ENCODE peak calls at places on chromosomes 13 and 19, in seven cellular contexts. Q, M, Y, O, E, T and S are unnamed samples.

GRCh38 chr19:18660051-18660910 is 23.2 kb upstream of the CRTC1 start:
- DNase-seq in Q (peak), M (no peak), Y (no peak), O (no peak), E (no peak), T (no peak), S (no peak)

GRCh38 chr13:111153977-111154332 is 38.8 kb downstream of the ARHGEF7 start:
- DNase-seq in Q (no peak), M (peak), Y (peak), O (peak), E (no peak), T (peak), S (no peak)

GRCh38 chr19:5060591-5061339 is 91.9 kb downstream of the KDM4B start:
- DNase-seq in Q (no peak), M (no peak), Y (no peak), O (peak), E (no peak), T (no peak), S (no peak)

GRCh38 chr19:29526730-29527499 is 1.1 kb downstream of the VSTM2B start:
- DNase-seq in Q (no peak), M (no peak), Y (no peak), O (peak), E (peak), T (peak), S (no peak)

GRCh38 chr19:46571495-46571894 is 29.6 kb upstream of the CALM3 start:
- DNase-seq in Q (no peak), M (peak), Y (no peak), O (no peak), E (peak), T (no peak), S (no peak)

GRCh38 chr19:461664-462551 is 1.1 kb upstream of the SHC2 start:
- DNase-seq in Q (no peak), M (peak), Y (peak), O (peak), E (peak), T (peak), S (no peak)

GRCh38 chr13:109743706-109744453 is 42.5 kb downstream of the IRS2 start:
- DNase-seq in Q (no peak), M (no peak), Y (no peak), O (no peak), E (no peak), T (peak), S (no peak)

GRCh38 chr13:26518433-26519084 is 38.9 kb upstream of the WASF3 start:
- DNase-seq in Q (no peak), M (no peak), Y (no peak), O (no peak), E (no peak), T (no peak), S (no peak)

GRCh38 chr13:25489238-25489637 is 117.5 kb downstream of the ATP8A2 start:
- DNase-seq in Q (no peak), M (no peak), Y (no peak), O (no peak), E (no peak), T (no peak), S (no peak)

GRCh38 chr13:26458196-26458734 is 99.2 kb upstream of the WASF3 start:
- DNase-seq in Q (no peak), M (no peak), Y (no peak), O (no peak), E (no peak), T (no peak), S (no peak)

GRCh38 chr13:20174656-20175405 is 14.0 kb upstream of the GJA3 start:
- DNase-seq in Q (peak), M (peak), Y (peak), O (no peak), E (no peak), T (no peak), S (no peak)

GRCh38 chr19:1848399-1849131 is at the start of gene REXO1:
- DNase-seq in Q (peak), M (peak), Y (peak), O (peak), E (peak), T (peak), S (peak)

GRCh38 chr13:47843005-47843404 is 158.1 kb downstream of the SUCLA2 start:
- DNase-seq in Q (no peak), M (no peak), Y (no peak), O (no peak), E (no peak), T (no peak), S (no peak)

GRCh38 chr13:40109324-40109958 is 454.0 kb downstream of the COG6 start:
- DNase-seq in Q (no peak), M (no peak), Y (no peak), O (no peak), E (no peak), T (no peak), S (peak)

GRCh38 chr13:49225358-49226042 is 5.4 kb downstream of the MLNR start:
- DNase-seq in Q (no peak), M (peak), Y (no peak), O (no peak), E (no peak), T (no peak), S (no peak)

GRCh38 chr13:26601669-26602068 is 44.2 kb downstream of the WASF3 start:
- DNase-seq in Q (no peak), M (no peak), Y (no peak), O (no peak), E (no peak), T (no peak), S (no peak)

GRCh38 chr13:110685305-110685704 is 20.6 kb downstream of the CARS2 start:
- DNase-seq in Q (no peak), M (no peak), Y (no peak), O (no peak), E (no peak), T (no peak), S (no peak)

GRCh38 chr13:73708393-73708985 is 425.7 kb downstream of the KLF12 start:
- DNase-seq in Q (peak), M (peak), Y (no peak), O (no peak), E (peak), T (peak), S (peak)

GRCh38 chr13:44388427-44388826 is 14.8 kb downstream of the SERP2 start:
- DNase-seq in Q (no peak), M (peak), Y (no peak), O (no peak), E (no peak), T (no peak), S (no peak)

GRCh38 chr19:46730187-46730586 is 13.3 kb upstream of the PRKD2 start:
- DNase-seq in Q (no peak), M (no peak), Y (no peak), O (no peak), E (no peak), T (no peak), S (no peak)

GRCh38 chr13:33537691-33538090 is 252.1 kb upstream of the STARD13 start:
- DNase-seq in Q (no peak), M (no peak), Y (no peak), O (no peak), E (no peak), T (no peak), S (no peak)

GRCh38 chr13:30763786-30764440 is 28.6 kb downstream of the ALOX5AP start:
- DNase-seq in Q (no peak), M (no peak), Y (no peak), O (no peak), E (no peak), T (no peak), S (no peak)

GRCh38 chr19:1270168-1270853 is 1.2 kb downstream of the CIRBP start:
- DNase-seq in Q (no peak), M (no peak), Y (no peak), O (no peak), E (no peak), T (no peak), S (no peak)

GRCh38 chr19:50357178-50358100 is 8.0 kb downstream of the NAPSA start:
- DNase-seq in Q (peak), M (peak), Y (peak), O (peak), E (peak), T (peak), S (peak)

GRCh38 chr19:42111811-42112210 is 20.4 kb downstream of the POU2F2 start:
- DNase-seq in Q (no peak), M (no peak), Y (no peak), O (no peak), E (no peak), T (no peak), S (no peak)

GRCh38 chr19:28294395-28294794 is 918.6 kb downstream of the UQCRFS1 start:
- DNase-seq in Q (no peak), M (no peak), Y (no peak), O (no peak), E (no peak), T (no peak), S (no peak)

GRCh38 chr13:64248371-64249065 is 2832.9 kb upstream of the PCDH20 start:
- DNase-seq in Q (no peak), M (no peak), Y (no peak), O (no peak), E (no peak), T (no peak), S (no peak)

GRCh38 chr13:101258509-101258908 is 157.8 kb downstream of the NALCN start:
- DNase-seq in Q (no peak), M (no peak), Y (no peak), O (no peak), E (no peak), T (no peak), S (no peak)

GRCh38 chr13:113499936-113500335 is 9.4 kb upstream of the DCUN1D2 start:
- DNase-seq in Q (no peak), M (no peak), Y (no peak), O (no peak), E (no peak), T (no peak), S (no peak)

GRCh38 chr19:44684892-44685847 is 13.8 kb upstream of the CEACAM16 start:
- DNase-seq in Q (no peak), M (peak), Y (peak), O (no peak), E (no peak), T (no peak), S (no peak)

GRCh38 chr19:19445911-19446361 is 40.5 kb downstream of the GATAD2A start:
- DNase-seq in Q (no peak), M (no peak), Y (no peak), O (no peak), E (no peak), T (no peak), S (peak)

GRCh38 chr19:3767050-3767449 is 4.6 kb downstream of the MRPL54 start:
- DNase-seq in Q (no peak), M (no peak), Y (no peak), O (no peak), E (no peak), T (no peak), S (no peak)

GRCh38 chr19:23774156-23774971 is 15.7 kb upstream of the ZNF681 start:
- DNase-seq in Q (no peak), M (no peak), Y (no peak), O (no peak), E (no peak), T (no peak), S (no peak)

GRCh38 chr13:27921961-27922910 is 2.4 kb downstream of the PDX1 start:
- DNase-seq in Q (no peak), M (no peak), Y (no peak), O (peak), E (no peak), T (no peak), S (no peak)

GRCh38 chr13:41693434-41693833 is 236.1 kb downstream of the RGCC start:
- DNase-seq in Q (no peak), M (no peak), Y (no peak), O (no peak), E (no peak), T (no peak), S (no peak)